ENCODE peak calls at places on chromosomes 11 and 22, in six cellular contexts. A is keratinocyte, Y is K562, O is neural progenitor cell, B is SK-N-SH, M is PC-9. I is an unnamed sample.
A peak's percentile ranks its signal among the peaks of the same experiment; 100 is the strongest.

GRCh38 chr22:48391171-48391711 is 1436.4 kb downstream of the BRD1 start:
- DNase-seq in A (no peak), Y (no peak), O (no peak), B (no peak), M (no peak), I (no peak)

GRCh38 chr11:28529540-28530410 is 421.6 kb downstream of the METTL15 start:
- DNase-seq in A (no peak), Y (peak; percentile 12), O (peak; percentile 62), B (peak; percentile 32), M (no peak), I (peak; percentile 58)

GRCh38 chr22:17260950-17261349 is 41.7 kb upstream of the ADA2 start:
- DNase-seq in A (no peak), Y (no peak), O (peak; percentile 45), B (no peak), M (no peak), I (no peak)

GRCh38 chr22:45261407-45262088 is 20.9 kb upstream of the KIAA0930 start:
- DNase-seq in A (no peak), Y (no peak), O (no peak), B (no peak), M (no peak), I (peak; percentile 64)

GRCh38 chr11:60241786-60242185 is 1.2 kb downstream of the MS4A4E start:
- DNase-seq in A (no peak), Y (no peak), O (no peak), B (no peak), M (no peak), I (no peak)

GRCh38 chr11:57649826-57650738 is at the start of gene YPEL4:
- DNase-seq in A (no peak), Y (peak; percentile 83), O (peak; percentile 69), B (peak; percentile 88), M (no peak), I (no peak)

GRCh38 chr11:32809313-32809712 is 14.9 kb upstream of the CCDC73 start:
- DNase-seq in A (peak; percentile 41), Y (peak; percentile 36), O (peak; percentile 83), B (peak; percentile 62), M (peak; percentile 73), I (peak; percentile 74)

GRCh38 chr11:130415719-130416536 is 12.5 kb downstream of the ADAMTS8 start:
- DNase-seq in A (no peak), Y (no peak), O (no peak), B (no peak), M (no peak), I (no peak)

GRCh38 chr11:46642627-46643335 is 25.4 kb downstream of the ATG13 start:
- DNase-seq in A (no peak), Y (peak; percentile 64), O (no peak), B (no peak), M (no peak), I (no peak)

GRCh38 chr22:24437820-24438328 is 10.5 kb downstream of the ADORA2A start:
- DNase-seq in A (no peak), Y (no peak), O (no peak), B (peak; percentile 60), M (peak; percentile 29), I (peak; percentile 36)

GRCh38 chr11:1978865-1979473 is 18.7 kb downstream of the H19 start:
- DNase-seq in A (no peak), Y (no peak), O (no peak), B (no peak), M (no peak), I (no peak)

GRCh38 chr22:35561796-35562526 is 21.3 kb downstream of the RASD2 start:
- DNase-seq in A (no peak), Y (peak; percentile 38), O (no peak), B (no peak), M (peak; percentile 55), I (no peak)

GRCh38 chr11:91158901-91159537 is 936.2 kb upstream of the CHORDC1 start:
- DNase-seq in A (peak; percentile 15), Y (no peak), O (no peak), B (no peak), M (no peak), I (no peak)

GRCh38 chr11:31303644-31304043 is 65.9 kb downstream of the DCDC1 start:
- DNase-seq in A (no peak), Y (no peak), O (no peak), B (no peak), M (no peak), I (no peak)

GRCh38 chr11:12811861-12812260 is 137.6 kb downstream of the TEAD1 start:
- DNase-seq in A (no peak), Y (no peak), O (no peak), B (no peak), M (no peak), I (peak; percentile 71)

GRCh38 chr11:75549370-75549958 is 12.6 kb upstream of the SERPINH1 start:
- DNase-seq in A (no peak), Y (no peak), O (no peak), B (no peak), M (no peak), I (no peak)

GRCh38 chr22:32269316-32269715 is 14.2 kb upstream of the SLC5A4 start:
- DNase-seq in A (no peak), Y (no peak), O (no peak), B (no peak), M (no peak), I (no peak)

GRCh38 chr11:17519031-17519430 is 25.2 kb downstream of the USH1C start:
- DNase-seq in A (no peak), Y (no peak), O (no peak), B (no peak), M (no peak), I (no peak)

GRCh38 chr11:86047275-86047991 is 21.5 kb downstream of the PICALM start:
- DNase-seq in A (no peak), Y (no peak), O (no peak), B (no peak), M (no peak), I (no peak)

GRCh38 chr11:12642040-12642439 is 32.2 kb upstream of the TEAD1 start:
- DNase-seq in A (no peak), Y (no peak), O (no peak), B (no peak), M (no peak), I (no peak)

GRCh38 chr22:42622061-42622710 is 7.5 kb upstream of the POLDIP3 start:
- DNase-seq in A (no peak), Y (no peak), O (no peak), B (no peak), M (no peak), I (no peak)

GRCh38 chr11:20452585-20452984 is 65.1 kb downstream of the PRMT3 start:
- DNase-seq in A (no peak), Y (no peak), O (no peak), B (no peak), M (no peak), I (no peak)

GRCh38 chr22:39818050-39818449 is 75.5 kb downstream of the ENTHD1 start:
- DNase-seq in A (no peak), Y (peak; percentile 17), O (no peak), B (no peak), M (no peak), I (no peak)

GRCh38 chr22:48347311-48347710 is 1480.4 kb downstream of the BRD1 start:
- DNase-seq in A (no peak), Y (no peak), O (no peak), B (no peak), M (no peak), I (no peak)

DNA sequence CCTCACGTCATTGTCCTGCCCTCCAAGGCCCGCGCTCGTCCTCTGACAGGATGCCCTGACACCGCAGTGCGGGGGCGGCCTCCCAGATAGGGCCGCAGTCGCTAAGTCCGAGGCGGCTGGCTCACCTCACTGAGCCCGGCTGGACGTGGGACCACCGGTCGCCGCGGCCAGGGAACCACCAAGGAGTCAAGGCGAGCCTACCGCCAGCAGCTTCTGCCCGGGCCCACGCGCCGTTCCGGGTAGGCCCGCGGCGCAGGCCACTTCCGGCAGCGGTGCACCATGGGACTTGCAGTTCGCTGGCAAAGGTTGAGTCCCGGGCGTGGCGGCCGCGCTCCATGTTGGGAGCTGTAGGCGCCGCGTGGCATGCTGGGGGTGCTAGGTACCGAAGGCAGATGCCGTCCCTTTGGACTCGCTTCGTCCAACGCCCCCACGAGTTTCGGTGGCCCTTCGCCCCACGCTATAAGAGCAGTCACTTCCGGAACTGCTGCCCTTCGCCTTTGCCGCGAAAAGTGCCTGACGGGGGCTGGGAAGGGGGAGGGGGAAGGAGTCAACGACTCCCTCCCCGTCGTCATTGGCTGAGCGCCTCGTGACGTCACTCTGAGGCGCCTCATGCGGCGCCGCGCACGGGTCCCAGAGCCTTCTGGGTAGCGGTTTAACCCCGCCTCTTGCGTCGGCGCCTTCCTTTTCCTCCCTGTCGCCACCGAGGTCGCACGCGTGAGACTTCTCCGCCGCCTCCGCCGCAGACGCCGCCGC is at the start of gene RPLP2:
- DNase-seq in A (peak; percentile 66), Y (peak; percentile 84), O (peak; percentile 99), B (peak; percentile 97), M (peak; percentile 89), I (peak; percentile 98)
- TF ChIP-seq CTCF in A (no peak), Y (no peak), O (no peak), B (no peak), M (no peak), I (no peak)

GRCh38 chr11:118214210-118214914 is 10.4 kb downstream of the JAML start:
- DNase-seq in A (no peak), Y (no peak), O (no peak), B (no peak), M (no peak), I (peak; percentile 32)
- H3K4me3 ChIP-seq in A (no peak overlapping the region), Y (no peak overlapping the region), O (no peak overlapping the region), B (no peak overlapping the region), M (no peak overlapping the region), I (no peak overlapping the region)

DNA sequence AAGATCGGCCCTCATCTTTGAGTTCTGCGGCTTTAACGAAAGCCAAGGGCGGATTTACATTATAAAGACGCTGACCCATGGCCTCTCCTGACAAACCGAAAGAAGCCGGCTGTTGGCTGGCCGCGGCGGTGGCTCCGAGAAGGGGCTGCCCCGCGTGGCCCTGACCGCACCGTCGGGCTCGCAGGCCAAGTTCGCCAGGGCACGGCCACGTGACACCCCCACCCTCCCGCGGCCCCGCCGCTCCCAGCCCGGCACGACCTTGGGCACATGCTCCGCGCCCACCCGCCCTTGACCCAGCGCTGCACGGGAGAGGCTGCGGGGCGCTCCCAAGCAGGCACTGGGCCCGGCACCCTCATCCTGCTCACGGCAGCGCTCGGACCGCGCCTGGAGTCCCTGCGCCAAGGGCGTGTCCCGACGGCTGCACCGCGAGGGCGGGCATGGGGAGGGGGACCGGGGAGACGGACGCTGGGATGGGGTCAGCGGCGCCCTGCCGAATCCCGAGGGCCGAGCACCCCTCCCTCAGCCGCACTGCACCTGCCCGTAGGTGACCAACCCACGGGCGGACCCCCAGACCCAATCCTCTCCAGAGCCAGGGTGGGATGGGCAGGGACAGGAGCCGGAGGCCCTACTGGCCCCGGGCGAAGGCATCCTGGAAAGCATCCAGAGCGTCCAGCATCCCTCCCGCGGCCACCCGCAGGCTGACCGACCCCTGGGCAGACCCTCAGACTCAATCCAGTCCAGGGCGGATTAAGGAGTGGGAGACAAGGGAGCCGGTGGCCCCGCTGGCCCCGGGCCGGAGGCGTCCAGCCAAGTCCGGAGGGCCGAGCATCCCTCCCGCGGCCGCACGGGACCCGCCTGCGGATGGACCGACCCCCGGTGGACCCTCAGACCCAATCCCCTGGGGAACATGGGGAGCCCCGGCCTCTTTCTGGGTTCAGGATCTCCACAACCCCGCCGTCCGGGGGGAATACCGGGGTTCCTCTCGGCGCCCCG is 759 bp downstream of the CPT1A start:
- DNase-seq in A (no peak), Y (peak; percentile 57), O (peak; percentile 34), B (peak; percentile 79), M (peak; percentile 62), I (peak; percentile 57)
- H2AFZ ChIP-seq in A (peak overlapping the region; percentile 46), Y (peak overlapping the region; percentile 77), O (no peak overlapping the region), B (peak overlapping the region; percentile 81), M (peak overlapping the region; percentile 64), I (peak overlapping the region; percentile 53)

DNA sequence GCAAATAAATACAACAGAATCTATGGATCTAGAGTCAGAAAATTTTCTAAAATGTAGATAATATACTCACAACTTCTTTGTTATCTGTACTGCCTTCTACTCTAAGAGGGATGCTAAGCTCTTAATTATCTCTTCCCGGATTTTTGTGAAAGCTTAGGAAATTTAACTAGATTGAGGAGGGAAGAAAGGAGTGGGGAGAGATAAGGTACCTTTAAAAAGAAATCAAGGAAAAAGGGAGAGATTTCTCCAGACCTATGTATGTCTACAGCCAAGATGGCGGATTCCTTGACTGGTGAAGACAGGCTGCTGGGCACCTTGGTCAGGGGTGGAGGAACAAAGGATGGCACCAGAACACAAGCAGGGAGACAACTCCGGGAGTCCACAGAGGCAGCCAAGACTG is 23.0 kb downstream of the ZNF280B start:
- DNase-seq in A (no peak), Y (no peak), O (no peak), B (no peak), M (no peak), I (no peak)
- TF ChIP-seq CTCF in A (no peak), Y (no peak), O (no peak), B (no peak), M (no peak), I (no peak)

I was measured in MM.1S.